ENCODE peak calls at places on chromosome 1, in five cellular contexts. W is K562, N is H1, Q is GM12878, P is HepG2. K is an unnamed sample.

GRCh38 chr1:199859525-199859924 is 168.0 kb upstream of the NR5A2 start:
- DNase-seq in Q (no peak), P (no peak), N (no peak), W (no peak), K (no peak)

GRCh38 chr1:119141020-119141424 is 569 bp upstream of the WARS2 start:
- DNase-seq in W (no peak), P (peak; percentile 29), N (peak; percentile 66), Q (peak; percentile 7), K (no peak)

GRCh38 chr1:63829349-63830327 is 55.8 kb downstream of the ROR1 start:
- DNase-seq in P (no peak), Q (no peak), N (no peak), W (no peak), K (no peak)

GRCh38 chr1:183783896-183784637 is 20.9 kb upstream of the RGL1 start:
- DNase-seq in W (no peak), P (no peak), Q (no peak), N (no peak), K (no peak)

GRCh38 chr1:29381426-29381825 is 145.1 kb downstream of the PTPRU start:
- DNase-seq in N (no peak), P (no peak), Q (no peak), W (no peak), K (no peak)

GRCh38 chr1:211551628-211552465 is 27.1 kb downstream of the SLC30A1 start:
- DNase-seq in P (peak; percentile 19), W (no peak), Q (no peak), N (no peak), K (no peak)

GRCh38 chr1:24117722-24118409 is 5.9 kb upstream of the MYOM3 start:
- DNase-seq in P (peak; percentile 54), N (no peak), Q (no peak), W (no peak), K (peak; percentile 10)

GRCh38 chr1:248611883-248612282 is 14.4 kb upstream of the OR2T10 start:
- DNase-seq in P (no peak), N (no peak), W (no peak), Q (no peak), K (no peak)

GRCh38 chr1:184061396-184062003 is 10.0 kb downstream of the TSEN15 start:
- DNase-seq in W (no peak), P (peak; percentile 57), N (no peak), Q (no peak), K (no peak)

GRCh38 chr1:178684111-178684510 is 40.9 kb upstream of the RALGPS2 start:
- DNase-seq in N (no peak), Q (no peak), W (no peak), P (no peak), K (no peak)

GRCh38 chr1:201537028-201537427 is 1.9 kb upstream of the NAV1 start:
- DNase-seq in P (no peak), N (no peak), W (no peak), Q (no peak), K (no peak)

GRCh38 chr1:163561570-163562295 is 240.0 kb downstream of the NUF2 start:
- DNase-seq in N (peak; percentile 54), P (peak; percentile 9), Q (no peak), W (no peak), K (peak; percentile 1)

GRCh38 chr1:174795806-174796205 is 203.9 kb upstream of the CACYBP start:
- DNase-seq in W (no peak), P (no peak), Q (no peak), N (no peak), K (no peak)

GRCh38 chr1:26122988-26123973 is 11.7 kb downstream of the PDIK1L start:
- DNase-seq in Q (no peak), P (no peak), W (no peak), N (no peak), K (no peak)

GRCh38 chr1:59903136-59903754 is 23.3 kb downstream of the CYP2J2 start:
- DNase-seq in W (no peak), Q (no peak), N (peak; percentile 52), P (peak; percentile 32), K (peak; percentile 27)

GRCh38 chr1:96764469-96764868 is 42.9 kb downstream of the PTBP2 start:
- DNase-seq in N (no peak), W (no peak), Q (no peak), P (no peak), K (no peak)

GRCh38 chr1:39960461-39960958 is 5.6 kb downstream of the MFSD2A start:
- DNase-seq in N (no peak), Q (peak; percentile 58), W (peak; percentile 41), P (no peak), K (no peak)

GRCh38 chr1:98420376-98421097 is 241.0 kb upstream of the SNX7 start:
- DNase-seq in P (no peak), W (no peak), N (no peak), Q (no peak), K (no peak)

GRCh38 chr1:191508239-191508638 is 650.0 kb upstream of the RGS18 start:
- DNase-seq in N (no peak), W (no peak), Q (peak; percentile 5), P (no peak), K (no peak)

GRCh38 chr1:156281281-156282142 is 1.1 kb downstream of the SMG5 start:
- DNase-seq in Q (no peak), W (peak; percentile 62), P (peak; percentile 35), N (no peak), K (no peak)

GRCh38 chr1:164576311-164577271 is 17.6 kb downstream of the PBX1 start:
- DNase-seq in N (peak; percentile 68), Q (no peak), W (no peak), P (no peak), K (no peak)

GRCh38 chr1:160705176-160705745 is 6.4 kb downstream of the CD48 start:
- DNase-seq in P (no peak), Q (no peak), N (no peak), W (no peak), K (no peak)
- TF ChIP-seq YY1 in P (no peak), Q (no peak), N (no peak), W (no peak), K (no peak)

DNA sequence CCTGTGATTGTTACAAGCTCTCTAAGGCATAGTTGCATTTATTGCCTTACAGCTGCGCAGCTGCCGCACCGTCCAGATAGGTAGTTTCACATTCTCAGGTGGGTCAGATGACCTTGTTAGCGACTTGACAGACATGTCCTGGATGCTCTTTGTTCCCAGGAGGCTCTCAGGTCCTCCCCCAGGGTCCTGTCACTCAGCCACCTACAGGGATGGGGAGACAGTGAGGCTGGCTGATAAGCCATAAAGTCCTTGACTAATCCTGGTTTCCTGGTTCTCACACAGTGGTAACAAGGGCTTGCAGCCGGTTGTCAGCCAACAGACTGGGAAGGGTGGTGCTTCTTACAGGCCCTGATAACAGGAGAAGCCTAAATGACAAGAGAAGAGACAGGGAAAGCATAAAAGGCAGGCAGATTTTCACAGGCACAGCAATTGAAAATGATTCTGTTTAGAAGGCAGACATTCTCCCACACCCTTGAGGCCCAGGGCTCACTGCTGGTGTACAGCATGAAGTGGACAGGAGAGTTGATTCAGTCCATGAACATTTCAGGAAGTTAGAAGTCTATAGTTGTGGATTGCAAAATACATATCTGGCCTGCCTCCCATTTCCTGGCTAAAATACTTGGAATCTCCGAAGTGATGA is 2.9 kb downstream of the ARF1 start:
- DNase-seq in N (no peak), W (peak; percentile 51), P (peak; percentile 63), Q (no peak), K (no peak)
- TF ChIP-seq POLR2A in N (no peak), W (no peak), P (peak; percentile 9), Q (no peak), K (no peak)

DNA sequence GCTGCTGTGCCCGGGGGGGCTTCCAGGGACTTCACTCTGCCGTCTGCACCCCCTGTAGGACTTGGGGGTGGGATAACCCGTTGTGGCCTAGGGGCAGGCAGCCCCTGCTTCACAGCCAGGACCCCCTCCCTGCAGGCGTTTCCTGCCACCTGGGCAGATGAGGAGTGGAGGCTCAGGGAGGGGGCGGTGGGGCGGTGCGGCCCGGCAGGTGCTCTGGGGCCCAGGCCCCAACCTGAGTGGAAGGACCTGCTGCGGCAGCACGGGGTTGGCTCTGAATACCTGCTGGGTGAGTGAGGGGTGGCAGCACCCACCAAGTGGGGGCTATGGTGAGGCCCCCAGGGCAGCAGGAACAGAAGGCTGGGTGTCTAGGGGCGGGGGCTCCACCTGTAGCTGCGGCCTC is 78.6 kb upstream of the TTC34 start:
- DNase-seq in Q (no peak), P (no peak), N (no peak), W (no peak), K (no peak)
- H3K9me3 ChIP-seq in Q (no peaks in the 10 kb centered on the region), P (no peaks in the 10 kb centered on the region), N (peaks cover 81% of the 10 kb centered on the region), W (no peaks in the 10 kb centered on the region), K (no peaks in the 10 kb centered on the region)

DNA sequence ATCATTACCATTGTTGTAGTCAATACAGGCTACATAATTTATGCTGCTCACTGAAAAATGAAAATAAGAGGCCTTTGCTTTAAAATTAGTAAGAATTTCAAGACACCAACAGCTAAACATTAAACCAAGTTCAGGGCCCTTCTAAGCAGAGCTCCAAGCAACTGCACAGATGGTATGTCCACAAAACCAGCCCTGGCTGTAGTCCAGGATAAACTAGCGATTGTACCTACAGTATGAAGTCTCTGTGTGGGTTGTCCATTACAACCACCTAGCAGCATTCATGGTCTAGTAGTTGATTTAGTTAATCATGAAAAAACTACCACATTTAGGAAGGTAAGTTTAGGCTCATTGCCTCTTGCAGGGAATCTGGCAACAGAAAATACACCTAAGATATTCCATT is 35.3 kb downstream of the CLCA4 start:
- DNase-seq in N (no peak), Q (no peak), P (no peak), W (no peak), K (no peak)
- TF ChIP-seq YY1 in N (no peak), Q (no peak), P (no peak), W (no peak), K (no peak)

DNA sequence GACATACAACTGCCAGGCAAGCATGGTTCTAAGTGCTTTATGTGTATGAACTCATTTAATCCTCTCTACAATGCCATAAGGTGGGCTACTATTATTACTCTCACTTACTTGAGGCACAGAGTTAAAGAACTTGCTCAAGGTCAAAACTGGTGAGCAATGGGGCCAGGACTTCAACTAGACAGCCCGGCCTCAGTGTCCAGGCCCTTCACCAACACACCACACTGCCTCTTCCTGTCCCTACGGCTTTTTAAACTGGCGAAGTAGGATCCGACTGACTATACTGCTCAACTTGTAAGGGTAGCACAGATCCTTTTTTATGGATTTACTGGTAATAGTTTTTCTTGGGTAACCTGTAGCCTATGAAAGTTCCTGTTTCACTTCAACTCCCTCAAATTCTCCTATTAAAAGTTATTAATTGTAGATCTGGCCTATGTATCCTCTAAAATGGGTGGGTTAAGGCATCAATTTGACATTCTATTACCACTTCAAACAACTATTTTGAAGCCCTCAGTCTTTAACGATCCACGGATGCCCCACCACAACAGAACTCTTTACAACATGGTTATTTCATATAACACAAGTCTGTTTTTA is 4.3 kb downstream of the ERRFI1 start:
- DNase-seq in Q (no peak), P (no peak), W (no peak), N (no peak), K (no peak)
- TF ChIP-seq POLR2A in Q (no peak), P (peak; percentile 58), W (no peak), N (no peak), K (no peak)

GRCh38 chr1:42206164-42206563 is 41.6 kb upstream of the GUCA2A start:
- DNase-seq in W (no peak), Q (no peak), N (no peak), P (no peak), K (no peak)
- H3K9me3 ChIP-seq in W (peaks cover 3% of the 10 kb centered on the region), Q (peaks cover 7% of the 10 kb centered on the region), N (no peaks in the 10 kb centered on the region), P (no peaks in the 10 kb centered on the region), K (no peaks in the 10 kb centered on the region)

GRCh38 chr1:42926870-42927242 is 31.8 kb downstream of the SLC2A1 start:
- DNase-seq in Q (no peak), W (no peak), P (no peak), N (no peak), K (no peak)
- TF ChIP-seq YY1 in Q (no peak), W (no peak), P (no peak), N (no peak), K (no peak)

GRCh38 chr1:236064674-236065508 is at the start of gene NID1:
- DNase-seq in P (peak; percentile 73), W (no peak), N (peak; percentile 87), Q (no peak), K (no peak)
- TF ChIP-seq POLR2A in P (peak; percentile 71), W (no peak), N (no peak), Q (peak; percentile 11), K (no peak)